ENCODE peak calls at places on chromosome 6, in seven cellular contexts. H is GM12865, I is H9, S is LNCaP clone FGC, G is lower leg skin, O is mucosa of descending colon, C is fibroblast of mammary gland. Y is an unnamed sample.

GRCh38 chr6:30573113-30573512 is 1.9 kb downstream of the ABCF1 start:
- DNase-seq in H (no peak), I (no peak), S (no peak), G (no peak), O (no peak), C (no peak), Y (no peak)

GRCh38 chr6:165716886-165717285 is 53.8 kb upstream of the PDE10A start:
- DNase-seq in H (no peak), I (no peak), S (no peak), G (no peak), O (no peak), C (no peak), Y (no peak)

GRCh38 chr6:49423817-49424216 is 39.2 kb downstream of the MMUT start:
- DNase-seq in H (no peak), I (no peak), S (no peak), G (no peak), O (no peak), C (peak; percentile 33), Y (no peak)

GRCh38 chr6:151385177-151385576 is 6.2 kb downstream of the ZBTB2 start:
- DNase-seq in H (peak; percentile 65), I (no peak), S (no peak), G (no peak), O (no peak), C (no peak), Y (no peak)

GRCh38 chr6:132259070-132259469 is 142.2 kb downstream of the MOXD1 start:
- DNase-seq in H (no peak), I (no peak), S (no peak), G (no peak), O (no peak), C (peak; percentile 53), Y (no peak)

GRCh38 chr6:167797079-167797870 is 29.4 kb upstream of the AFDN start:
- DNase-seq in H (no peak), I (no peak), S (no peak), G (peak; percentile 11), O (peak; percentile 83), C (no peak), Y (no peak)

GRCh38 chr6:63663147-63663877 is 27.7 kb downstream of the PHF3 start:
- DNase-seq in H (no peak), I (no peak), S (no peak), G (no peak), O (no peak), C (peak; percentile 84), Y (no peak)

GRCh38 chr6:75205776-75206334 is at the start of gene COL12A1:
- DNase-seq in H (no peak), I (peak; percentile 78), S (no peak), G (peak; percentile 95), O (peak; percentile 87), C (peak; percentile 99), Y (peak; percentile 75)

GRCh38 chr6:44655368-44656342 is 268.1 kb downstream of the CDC5L start:
- DNase-seq in H (peak; percentile 70), I (peak; percentile 93), S (no peak), G (peak; percentile 89), O (no peak), C (peak; percentile 77), Y (peak; percentile 40)

GRCh38 chr6:111804627-111805235 is 68.5 kb downstream of the FYN start:
- DNase-seq in H (peak; percentile 86), I (no peak), S (no peak), G (no peak), O (no peak), C (peak; percentile 78), Y (no peak)
- TF ChIP-seq CTCF in H (peak; percentile 23), I (no peak), S (no peak), G (no peak), O (no peak), C (peak; percentile 11), Y (no peak)

GRCh38 chr6:161038229-161039003 is 46.8 kb downstream of the MAP3K4 start:
- DNase-seq in H (peak; percentile 58), I (no peak), S (no peak), G (no peak), O (no peak), C (peak; percentile 100), Y (no peak)
- TF ChIP-seq CTCF in H (no peak), I (no peak), S (no peak), G (no peak), O (no peak), C (peak; percentile 62), Y (no peak)

GRCh38 chr6:12892201-12892600 is 175.6 kb downstream of the PHACTR1 start:
- DNase-seq in H (no peak), I (no peak), S (no peak), G (no peak), O (no peak), C (no peak), Y (no peak)

GRCh38 chr6:12884983-12885382 is 168.4 kb downstream of the PHACTR1 start:
- DNase-seq in H (no peak), I (no peak), S (no peak), G (no peak), O (no peak), C (no peak), Y (no peak)

GRCh38 chr6:12886961-12887775 is 170.6 kb downstream of the PHACTR1 start:
- DNase-seq in H (no peak), I (peak; percentile 65), S (no peak), G (no peak), O (no peak), C (peak; percentile 17), Y (no peak)

GRCh38 chr6:12891595-12891994 is 175.0 kb downstream of the PHACTR1 start:
- DNase-seq in H (no peak), I (no peak), S (no peak), G (no peak), O (no peak), C (no peak), Y (no peak)

GRCh38 chr6:12890171-12890790 is 173.7 kb downstream of the PHACTR1 start:
- DNase-seq in H (peak; percentile 39), I (peak; percentile 45), S (no peak), G (no peak), O (no peak), C (peak; percentile 3), Y (no peak)
- TF ChIP-seq CTCF in H (peak; percentile 64), I (peak; percentile 65), S (peak; percentile 34), G (no peak), O (peak; percentile 14), C (peak; percentile 56), Y (peak; percentile 18)

GRCh38 chr6:85118233-85118632 is 331.6 kb upstream of the NT5E start:
- DNase-seq in H (no peak), I (peak; percentile 41), S (no peak), G (no peak), O (no peak), C (no peak), Y (no peak)
- TF ChIP-seq CTCF in H (no peak), I (peak; percentile 66), S (no peak), G (no peak), O (no peak), C (peak; percentile 17), Y (no peak)

GRCh38 chr6:117409863-117410262 is 15.9 kb downstream of the ROS1 start:
- DNase-seq in H (no peak), I (no peak), S (no peak), G (no peak), O (no peak), C (no peak), Y (no peak)

GRCh38 chr6:117409420-117409819 is 16.3 kb downstream of the ROS1 start:
- DNase-seq in H (no peak), I (no peak), S (no peak), G (no peak), O (no peak), C (no peak), Y (no peak)

GRCh38 chr6:117401799-117402198 is 23.9 kb downstream of the ROS1 start:
- DNase-seq in H (no peak), I (no peak), S (no peak), G (no peak), O (no peak), C (no peak), Y (no peak)

GRCh38 chr6:117399924-117400323 is 25.8 kb downstream of the ROS1 start:
- DNase-seq in H (no peak), I (no peak), S (no peak), G (no peak), O (no peak), C (no peak), Y (no peak)

DNA sequence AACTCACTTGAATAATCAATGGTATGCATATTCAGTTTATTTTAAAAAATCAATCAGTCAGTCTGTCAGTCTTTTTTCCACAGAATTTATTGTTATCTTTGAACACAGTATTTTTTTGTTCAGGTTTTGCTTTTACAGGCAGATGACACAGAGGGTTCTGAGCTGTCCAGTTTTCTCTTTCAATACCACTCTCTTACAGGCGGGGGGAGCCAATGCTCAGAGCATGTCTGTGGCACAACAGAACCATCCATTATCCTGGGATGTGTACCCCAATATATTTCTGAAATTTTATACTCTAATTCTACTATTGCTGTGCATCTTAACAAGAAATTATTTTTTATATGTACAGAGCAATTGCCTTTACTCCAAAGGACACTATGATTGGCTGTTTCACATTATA is 21.2 kb downstream of the ROS1 start:
- DNase-seq in H (no peak), I (no peak), S (no peak), G (no peak), O (no peak), C (no peak), Y (no peak)
- TF ChIP-seq CTCF in H (peak; percentile 9), I (peak; percentile 38), S (peak; percentile 38), G (no peak), O (peak; percentile 13), C (no peak), Y (no peak)

GRCh38 chr6:11681770-11682169 is 96.8 kb downstream of the ADTRP start:
- DNase-seq in H (no peak), I (no peak), S (no peak), G (no peak), O (no peak), C (no peak), Y (no peak)
- TF ChIP-seq CTCF in H (no peak), I (peak; percentile 16), S (peak; percentile 8), G (no peak), O (no peak), C (no peak), Y (no peak)

GRCh38 chr6:125255201-125255600 is 46.6 kb downstream of the HDDC2 start:
- DNase-seq in H (no peak), I (no peak), S (no peak), G (no peak), O (no peak), C (peak; percentile 63), Y (no peak)

GRCh38 chr6:125258651-125259353 is 43.0 kb downstream of the HDDC2 start:
- DNase-seq in H (peak; percentile 21), I (no peak), S (no peak), G (no peak), O (no peak), C (no peak), Y (no peak)

GRCh38 chr6:125262026-125263013 is 39.4 kb downstream of the HDDC2 start:
- DNase-seq in H (no peak), I (no peak), S (no peak), G (no peak), O (no peak), C (peak; percentile 41), Y (no peak)

GRCh38 chr6:125257351-125257750 is 44.4 kb downstream of the HDDC2 start:
- DNase-seq in H (no peak), I (no peak), S (no peak), G (no peak), O (no peak), C (no peak), Y (no peak)

GRCh38 chr6:125259354-125259736 is 42.4 kb downstream of the HDDC2 start:
- DNase-seq in H (no peak), I (no peak), S (peak; percentile 93), G (no peak), O (no peak), C (no peak), Y (no peak)
- TF ChIP-seq CTCF in H (no peak), I (no peak), S (no peak), G (no peak), O (no peak), C (no peak), Y (no peak)

Y was measured in thoracic aorta.